ENCODE peak calls at places on chromosomes 11 and 22, in four cellular contexts. V, U, L and G are unnamed samples.

GRCh38 chr11:73291781-73292180 is 16.3 kb upstream of the ARHGEF17 start:
- DNase-seq in V (no peak), U (no peak), L (no peak), G (no peak)

GRCh38 chr11:111836766-111837165 is 34.6 kb downstream of the ALG9 start:
- DNase-seq in V (no peak), U (no peak), L (peak; percentile 46), G (no peak)

GRCh38 chr22:24594569-24595120 is 1.8 kb upstream of the LRRC75B start:
- DNase-seq in V (peak; percentile 52), U (no peak), L (no peak), G (no peak)

GRCh38 chr11:12625438-12626071 is 48.7 kb upstream of the TEAD1 start:
- DNase-seq in V (no peak), U (no peak), L (no peak), G (no peak)

GRCh38 chr22:43531651-43532050 is 119.8 kb downstream of the MPPED1 start:
- DNase-seq in V (no peak), U (no peak), L (no peak), G (no peak)

GRCh38 chr11:84795698-84796097 is 831.4 kb downstream of the DLG2 start:
- DNase-seq in V (no peak), U (no peak), L (no peak), G (no peak)

GRCh38 chr11:17351510-17352176 is at the start of gene NCR3LG1:
- DNase-seq in V (peak; percentile 73), U (no peak), L (no peak), G (peak; percentile 46)

GRCh38 chr11:2466869-2467694 is 22.3 kb downstream of the KCNQ1 start:
- DNase-seq in V (no peak), U (no peak), L (no peak), G (no peak)

GRCh38 chr11:26522912-26523610 is 49.0 kb downstream of the MUC15 start:
- DNase-seq in V (no peak), U (peak; percentile 21), L (no peak), G (peak; percentile 32)

GRCh38 chr22:27283714-27284113 is 517.8 kb downstream of the MN1 start:
- DNase-seq in V (no peak), U (no peak), L (no peak), G (no peak)

DNA sequence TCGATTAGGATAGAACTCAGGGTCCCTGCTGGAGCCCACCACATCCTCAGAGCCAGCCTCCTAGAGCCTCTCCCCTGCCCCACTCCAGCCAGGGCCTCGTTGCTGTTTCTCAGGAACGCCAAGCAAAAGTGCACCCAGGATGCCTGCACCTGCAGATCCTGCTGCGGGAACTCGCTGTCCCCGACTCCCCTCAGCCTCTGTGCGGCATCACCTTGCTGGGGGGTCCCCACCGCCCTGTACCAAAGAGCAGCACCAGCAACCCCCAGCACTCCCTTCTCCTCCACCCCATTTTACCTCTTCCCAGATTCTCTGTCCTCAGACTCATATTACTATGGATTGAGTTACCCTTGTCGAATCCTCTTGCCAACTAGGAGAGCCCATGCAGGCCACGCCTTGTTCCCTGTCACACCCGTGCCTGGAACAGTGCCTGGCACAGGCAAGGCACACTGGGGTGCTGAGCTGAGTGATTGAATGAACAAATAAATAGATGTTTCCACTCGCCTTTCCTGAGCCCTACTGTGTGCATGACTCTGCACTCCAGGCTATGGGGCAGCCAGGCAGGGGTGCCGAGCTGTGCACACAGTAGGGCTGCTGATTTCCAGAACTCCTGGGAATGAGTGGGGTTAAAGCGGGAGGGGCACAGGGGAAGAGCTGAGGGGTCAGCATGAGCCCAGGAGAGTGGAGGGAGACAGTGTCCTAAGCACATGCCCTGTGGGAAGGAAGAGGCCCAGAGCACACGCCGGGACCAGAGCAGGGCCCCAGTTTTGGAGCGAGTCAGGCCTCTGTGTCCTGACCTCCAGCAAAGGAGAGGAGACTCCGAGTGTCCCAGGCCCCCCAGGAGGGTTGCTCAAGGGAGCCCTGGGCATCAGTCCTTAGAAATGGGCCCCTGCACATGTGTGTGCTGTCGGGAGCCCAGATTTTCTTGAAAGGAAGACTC is 44.3 kb downstream of the LINC01488 start:
- DNase-seq in V (no peak), U (no peak), L (no peak), G (no peak)
- TF ChIP-seq TCF12 in V (no peak), U (no peak), L (no peak), G (no peak)

GRCh38 chr11:9757809-9758675 is 94.2 kb downstream of the SWAP70 start:
- DNase-seq in V (peak; percentile 99), U (no peak), L (no peak), G (peak; percentile 63)
- TF ChIP-seq TCF12 in V (no peak), U (no peak), L (no peak), G (no peak)

GRCh38 chr11:47276923-47277322 is 7.0 kb downstream of the MADD start:
- DNase-seq in V (no peak), U (no peak), L (no peak), G (no peak)
- TF ChIP-seq TCF12 in V (no peak), U (no peak), L (no peak), G (no peak)

GRCh38 chr22:45617948-45618347 is 53.7 kb upstream of the ATXN10 start:
- DNase-seq in V (no peak), U (no peak), L (no peak), G (no peak)
- TF ChIP-seq TCF12 in V (no peak), U (no peak), L (no peak), G (no peak)

GRCh38 chr11:127627629-127628462 is 627.3 kb upstream of the KIRREL3 start:
- DNase-seq in V (no peak), U (no peak), L (no peak), G (no peak)

GRCh38 chr11:127620660-127621059 is 620.1 kb upstream of the KIRREL3 start:
- DNase-seq in V (no peak), U (no peak), L (no peak), G (no peak)

GRCh38 chr11:127625402-127625801 is 624.8 kb upstream of the KIRREL3 start:
- DNase-seq in V (no peak), U (no peak), L (no peak), G (no peak)

GRCh38 chr11:127628463-127628785 is 627.9 kb upstream of the KIRREL3 start:
- DNase-seq in V (no peak), U (no peak), L (no peak), G (no peak)

DNA sequence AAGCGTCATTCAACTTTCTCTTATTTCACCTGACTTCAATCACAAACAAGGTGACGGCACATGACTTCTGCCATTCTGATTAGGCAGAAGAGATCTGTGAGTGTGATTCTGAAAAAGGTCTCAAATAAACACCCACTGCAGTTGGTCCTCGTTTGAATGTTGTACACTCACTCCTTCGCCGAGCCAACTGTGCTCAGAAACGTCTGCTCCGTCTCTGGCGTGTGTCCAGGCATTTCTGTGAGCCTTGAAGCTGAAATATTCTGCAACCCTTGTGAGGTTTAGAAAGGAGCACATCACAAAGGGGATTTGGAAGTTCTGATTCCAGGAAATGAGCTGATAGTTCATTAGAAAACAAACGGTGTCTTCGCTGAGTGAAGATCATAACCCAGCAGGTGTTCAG is 623.9 kb upstream of the KIRREL3 start:
- DNase-seq in V (no peak), U (no peak), L (no peak), G (no peak)
- TF ChIP-seq TCF12 in V (no peak), U (no peak), L (no peak), G (no peak)

GRCh38 chr22:35051034-35051535 is 14.9 kb upstream of the ISX start:
- DNase-seq in V (no peak), U (no peak), L (no peak), G (no peak)
- TF ChIP-seq TCF12 in V (no peak), U (no peak), L (no peak), G (no peak)

GRCh38 chr11:117443269-117444186 is 115.9 kb downstream of the CEP164 start:
- DNase-seq in V (peak; percentile 92), U (peak; percentile 27), L (no peak), G (peak; percentile 40)
- TF ChIP-seq TCF12 in V (no peak), U (no peak), L (no peak), G (no peak)